ENCODE peak calls at places on chromosomes 3 and 15, in eight cellular contexts. M is skeletal muscle cell; E is effector memory CD4-positive, alpha-beta T cell; L is fibroblast of mammary gland; K is psoas muscle; A is CD8-positive, alpha-beta memory T cell; Z is neural progenitor cell; V is cardiac muscle cell. Y is an unnamed sample.

GRCh38 chr3:112074616-112075497 is 11.3 kb upstream of the C3orf52 start:
- DNase-seq in M (peak), E (peak), L (peak), K (no peak), A (no peak), Z (no peak), V (peak), Y (peak)

GRCh38 chr3:9809615-9810356 is at the start of gene TTLL3:
- DNase-seq in M (no peak), E (peak), L (peak), K (peak), A (peak), Z (peak), V (peak), Y (peak)

GRCh38 chr3:44772099-44772442 is 10.5 kb downstream of the KIF15 start:
- DNase-seq in M (no peak), E (no peak), L (no peak), K (no peak), A (no peak), Z (peak), V (no peak), Y (no peak)

GRCh38 chr15:44598892-44599291 is 61.9 kb downstream of the EIF3J start:
- DNase-seq in M (peak), E (no peak), L (peak), K (no peak), A (no peak), Z (no peak), V (no peak), Y (no peak)

GRCh38 chr3:81105761-81106160 is 655.7 kb downstream of the GBE1 start:
- DNase-seq in M (peak), E (no peak), L (no peak), K (no peak), A (no peak), Z (no peak), V (no peak), Y (no peak)

GRCh38 chr15:42457445-42458442 is 33.2 kb downstream of the ZNF106 start:
- DNase-seq in M (peak), E (no peak), L (peak), K (peak), A (no peak), Z (peak), V (peak), Y (no peak)

GRCh38 chr15:85690546-85691226 is 104.0 kb downstream of the KLHL25 start:
- DNase-seq in M (no peak), E (no peak), L (no peak), K (no peak), A (no peak), Z (no peak), V (no peak), Y (no peak)

GRCh38 chr3:43632986-43633385 is 11.2 kb upstream of the ANO10 start:
- DNase-seq in M (no peak), E (no peak), L (no peak), K (no peak), A (no peak), Z (no peak), V (no peak), Y (no peak)

GRCh38 chr15:90006217-90007088 is 5.3 kb downstream of the ZNF710 start:
- DNase-seq in M (no peak), E (no peak), L (no peak), K (no peak), A (no peak), Z (no peak), V (no peak), Y (no peak)

GRCh38 chr15:99248000-99248727 is 1.2 kb downstream of the TTC23 start:
- DNase-seq in M (no peak), E (no peak), L (no peak), K (no peak), A (no peak), Z (peak), V (no peak), Y (no peak)

GRCh38 chr15:99251436-99251821 is at the start of gene LRRC28:
- DNase-seq in M (no peak), E (no peak), L (no peak), K (no peak), A (no peak), Z (no peak), V (no peak), Y (no peak)

GRCh38 chr15:99250494-99251435 is 516 bp upstream of the LRRC28 start:
- DNase-seq in M (peak), E (peak), L (peak), K (peak), A (peak), Z (peak), V (peak), Y (peak)

GRCh38 chr15:99249270-99249817 is at the start of gene TTC23:
- DNase-seq in M (peak), E (no peak), L (peak), K (no peak), A (no peak), Z (peak), V (peak), Y (no peak)

GRCh38 chr15:99250001-99250400 is 620 bp upstream of the TTC23 start:
- DNase-seq in M (no peak), E (no peak), L (no peak), K (no peak), A (no peak), Z (no peak), V (no peak), Y (no peak)
- H3K4me3 ChIP-seq in M (peak), E (no peak), L (peak), K (peak), A (no peak), Z (peak), V (peak), Y (no peak)

DNA sequence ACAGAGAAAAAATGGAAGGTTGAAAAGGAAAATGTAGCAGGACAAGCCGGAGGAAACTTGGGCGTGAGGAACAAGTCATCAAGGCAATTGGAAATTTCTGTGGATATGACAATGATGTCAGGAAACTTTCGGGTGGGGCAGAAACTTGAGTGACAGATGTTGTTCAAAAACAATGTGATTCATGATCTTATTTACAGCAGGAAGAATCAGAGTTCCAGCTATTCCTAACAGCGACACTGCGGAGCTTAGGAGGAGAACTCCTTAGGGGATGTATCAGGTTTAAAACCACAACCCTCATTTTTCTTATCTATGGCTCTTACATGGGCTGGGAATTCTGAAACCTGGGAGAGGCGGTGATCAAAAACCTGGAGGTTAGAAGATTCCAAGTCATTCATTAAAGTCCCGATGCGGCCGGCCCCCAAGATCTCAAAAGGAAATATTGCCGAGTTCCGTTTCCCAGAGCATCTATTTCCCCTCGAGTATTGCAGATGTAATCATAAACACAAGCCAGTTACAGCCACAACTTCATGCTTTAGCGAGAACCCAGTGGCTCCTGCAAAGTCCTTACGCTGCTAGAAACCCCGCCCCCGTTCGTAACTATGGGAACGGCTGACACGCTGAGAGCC is 652 bp upstream of the ARRDC4 start:
- DNase-seq in M (no peak), E (no peak), L (no peak), K (no peak), A (no peak), Z (no peak), V (no peak), Y (no peak)
- H3K4me3 ChIP-seq in M (peak), E (peak), L (peak), K (peak), A (peak), Z (peak), V (peak), Y (no peak)

GRCh38 chr3:142964150-142964498 is 650 bp upstream of the PAQR9 start:
- DNase-seq in M (no peak), E (no peak), L (peak), K (no peak), A (no peak), Z (peak), V (peak), Y (no peak)

GRCh38 chr3:142963266-142964149 is at the start of gene PAQR9:
- DNase-seq in M (no peak), E (no peak), L (no peak), K (peak), A (no peak), Z (peak), V (peak), Y (no peak)

GRCh38 chr3:142961539-142961938 is 1.9 kb downstream of the PAQR9 start:
- DNase-seq in M (no peak), E (no peak), L (no peak), K (no peak), A (no peak), Z (peak), V (no peak), Y (no peak)

GRCh38 chr3:142962175-142962519 is 1.3 kb downstream of the PAQR9 start:
- DNase-seq in M (no peak), E (no peak), L (no peak), K (no peak), A (no peak), Z (no peak), V (no peak), Y (no peak)

GRCh38 chr3:142962520-142963265 is 781 bp downstream of the PAQR9 start:
- DNase-seq in M (no peak), E (no peak), L (no peak), K (no peak), A (no peak), Z (no peak), V (no peak), Y (no peak)
- H3K4me3 ChIP-seq in M (peak), E (no peak), L (no peak), K (peak), A (no peak), Z (peak), V (peak), Y (peak)

DNA sequence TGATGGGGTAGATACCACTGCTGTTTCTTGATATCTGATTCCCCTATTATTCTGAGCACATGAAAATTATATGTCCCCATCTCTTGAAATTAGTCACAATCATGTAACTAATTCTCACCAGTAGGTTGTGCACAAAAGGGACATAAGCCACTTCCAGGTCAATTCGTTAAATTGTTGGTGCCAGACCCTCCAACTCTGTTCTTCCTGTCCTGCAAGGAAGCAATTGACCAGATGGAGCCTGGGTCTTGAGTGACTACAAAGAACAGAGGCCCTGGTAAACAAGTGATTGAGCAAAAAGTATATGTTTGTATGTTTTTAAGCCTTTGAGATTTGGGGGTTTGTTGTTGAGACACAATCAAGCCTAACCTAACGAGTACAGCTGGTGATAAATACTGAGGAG is 36.9 kb downstream of the ABI3BP start:
- DNase-seq in M (no peak), E (no peak), L (no peak), K (no peak), A (no peak), Z (no peak), V (no peak), Y (no peak)
- H3K4me3 ChIP-seq in M (no peak), E (no peak), L (no peak), K (no peak), A (no peak), Z (no peak), V (no peak), Y (no peak)

GRCh38 chr3:185760550-185760949 is 64.3 kb downstream of the IGF2BP2 start:
- DNase-seq in M (no peak), E (no peak), L (no peak), K (no peak), A (no peak), Z (no peak), V (no peak), Y (no peak)
- H3K4me3 ChIP-seq in M (no peak), E (no peak), L (peak), K (peak), A (no peak), Z (no peak), V (no peak), Y (no peak)

GRCh38 chr3:25582242-25582641 is 82.5 kb downstream of the TOP2B start:
- DNase-seq in M (no peak), E (no peak), L (peak), K (no peak), A (no peak), Z (no peak), V (peak), Y (no peak)

GRCh38 chr3:25580534-25580933 is 84.2 kb downstream of the TOP2B start:
- DNase-seq in M (no peak), E (no peak), L (no peak), K (no peak), A (no peak), Z (no peak), V (no peak), Y (no peak)

GRCh38 chr3:25581823-25582222 is 82.9 kb downstream of the TOP2B start:
- DNase-seq in M (no peak), E (no peak), L (no peak), K (no peak), A (no peak), Z (no peak), V (no peak), Y (no peak)

GRCh38 chr3:25583343-25583742 is 81.4 kb downstream of the TOP2B start:
- DNase-seq in M (no peak), E (no peak), L (no peak), K (no peak), A (no peak), Z (no peak), V (no peak), Y (no peak)

GRCh38 chr3:25581335-25581734 is 83.4 kb downstream of the TOP2B start:
- DNase-seq in M (no peak), E (no peak), L (no peak), K (no peak), A (no peak), Z (no peak), V (no peak), Y (no peak)
- H3K4me3 ChIP-seq in M (no peak), E (no peak), L (no peak), K (no peak), A (no peak), Z (no peak), V (no peak), Y (no peak)

GRCh38 chr3:29324180-29324651 is 43.3 kb downstream of the RBMS3 start:
- DNase-seq in M (no peak), E (no peak), L (peak), K (peak), A (no peak), Z (no peak), V (no peak), Y (no peak)
- H3K4me3 ChIP-seq in M (peak), E (no peak), L (no peak), K (peak), A (no peak), Z (no peak), V (no peak), Y (no peak)

GRCh38 chr15:47801522-47801921 is 84.2 kb downstream of the SEMA6D start:
- DNase-seq in M (no peak), E (no peak), L (no peak), K (no peak), A (no peak), Z (no peak), V (no peak), Y (no peak)

GRCh38 chr15:47795864-47796263 is 78.6 kb downstream of the SEMA6D start:
- DNase-seq in M (no peak), E (no peak), L (no peak), K (no peak), A (no peak), Z (no peak), V (no peak), Y (no peak)

GRCh38 chr15:47794266-47794914 is 77.1 kb downstream of the SEMA6D start:
- DNase-seq in M (no peak), E (no peak), L (peak), K (no peak), A (no peak), Z (no peak), V (no peak), Y (no peak)

GRCh38 chr15:47792231-47792630 is 74.9 kb downstream of the SEMA6D start:
- DNase-seq in M (no peak), E (no peak), L (no peak), K (no peak), A (no peak), Z (no peak), V (no peak), Y (no peak)

GRCh38 chr15:47796339-47796738 is 79.0 kb downstream of the SEMA6D start:
- DNase-seq in M (no peak), E (no peak), L (no peak), K (no peak), A (no peak), Z (no peak), V (peak), Y (no peak)
- H3K4me3 ChIP-seq in M (no peak), E (no peak), L (no peak), K (no peak), A (no peak), Z (no peak), V (no peak), Y (no peak)

Y was measured in CD4-positive, alpha-beta memory T cell.